ENCODE peak calls at places on chromosomes 13 and 19, in five cellular contexts. X is K562, J is SK-N-SH, R is HepG2, E is GM12878. Q is an unnamed sample.

GRCh38 chr19:6608950-6609349 is 18.0 kb upstream of the CD70 start:
- DNase-seq in X (no peak), J (no peak), R (no peak), E (no peak), Q (no peak)

GRCh38 chr19:48443262-48443661 is 2.5 kb upstream of the GRWD1 start:
- DNase-seq in X (no peak), J (no peak), R (no peak), E (no peak), Q (peak; percentile 38)

GRCh38 chr13:112813552-112813951 is 123.7 kb downstream of the ATP11A start:
- DNase-seq in X (no peak), J (no peak), R (no peak), E (no peak), Q (no peak)

GRCh38 chr13:100546713-100547405 is 41.7 kb downstream of the GGACT start:
- DNase-seq in X (no peak), J (peak; percentile 32), R (no peak), E (no peak), Q (no peak)

GRCh38 chr19:18745012-18745735 is 45.9 kb downstream of the COMP start:
- DNase-seq in X (no peak), J (peak; percentile 73), R (no peak), E (no peak), Q (no peak)

GRCh38 chr19:2883686-2884439 is 16.7 kb downstream of the ZNF556 start:
- DNase-seq in X (peak; percentile 48), J (no peak), R (no peak), E (no peak), Q (no peak)

GRCh38 chr13:102309110-102309509 is 92.7 kb downstream of the FGF14 start:
- DNase-seq in X (no peak), J (no peak), R (no peak), E (no peak), Q (no peak)

GRCh38 chr13:99626461-99627082 is 125.3 kb downstream of the TM9SF2 start:
- DNase-seq in X (no peak), J (no peak), R (no peak), E (no peak), Q (no peak)

GRCh38 chr13:45101327-45102018 is 18.8 kb upstream of the GTF2F2 start:
- DNase-seq in X (no peak), J (no peak), R (no peak), E (no peak), Q (no peak)

GRCh38 chr19:678791-679388 is 2.7 kb downstream of the FSTL3 start:
- DNase-seq in X (no peak), J (no peak), R (no peak), E (no peak), Q (no peak)

GRCh38 chr13:100933841-100934240 is 259.2 kb upstream of the TMTC4 start:
- DNase-seq in X (no peak), J (no peak), R (no peak), E (no peak), Q (no peak)

GRCh38 chr19:4695224-4695731 is 25.1 kb upstream of the MYDGF start:
- DNase-seq in X (no peak), J (no peak), R (no peak), E (no peak), Q (no peak)

GRCh38 chr19:4693078-4693350 is 22.9 kb upstream of the MYDGF start:
- DNase-seq in X (no peak), J (no peak), R (no peak), E (no peak), Q (no peak)

GRCh38 chr19:4692275-4693077 is 22.3 kb upstream of the MYDGF start:
- DNase-seq in X (no peak), J (no peak), R (no peak), E (no peak), Q (no peak)

GRCh38 chr19:4693471-4694121 is 23.5 kb upstream of the MYDGF start:
- DNase-seq in X (no peak), J (no peak), R (no peak), E (no peak), Q (no peak)

GRCh38 chr19:4694211-4694987 is 24.3 kb upstream of the MYDGF start:
- DNase-seq in X (peak; percentile 69), J (no peak), R (no peak), E (no peak), Q (no peak)
- H3K4me3 ChIP-seq in X (no peak overlapping the region), J (no peak overlapping the region), R (no peak overlapping the region), E (no peak overlapping the region), Q (no peak overlapping the region)

GRCh38 chr19:46732172-46732938 is 13.5 kb upstream of the FKRP start:
- DNase-seq in X (no peak), J (no peak), R (no peak), E (no peak), Q (no peak)
- TF ChIP-seq GABPA in X (no peak), J (no peak), R (no peak), E (no peak), Q (no peak)

DNA sequence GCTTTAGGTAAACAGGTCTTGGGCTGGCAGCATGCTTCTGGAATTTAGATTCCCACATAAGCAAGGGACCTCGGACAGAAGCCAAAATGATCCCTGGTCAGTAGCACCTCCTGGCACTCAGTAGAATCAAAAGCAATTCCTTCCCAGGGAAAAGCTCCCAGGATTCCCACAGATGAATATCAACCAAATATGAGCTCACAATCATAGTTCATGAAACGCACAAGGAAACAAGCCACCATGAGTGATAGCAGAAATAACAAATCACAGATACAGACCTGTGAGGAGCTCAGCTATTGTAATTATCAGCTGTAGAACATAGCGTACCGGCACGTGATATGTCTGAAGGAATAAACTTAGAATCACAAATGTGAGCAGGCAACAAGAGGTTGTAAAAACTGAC is 21.8 kb upstream of the PLAUR start:
- DNase-seq in X (no peak), J (no peak), R (no peak), E (no peak), Q (no peak)
- TF ChIP-seq REST in X (no peak), J (no peak), R (no peak), E (no peak), Q (no peak)

DNA sequence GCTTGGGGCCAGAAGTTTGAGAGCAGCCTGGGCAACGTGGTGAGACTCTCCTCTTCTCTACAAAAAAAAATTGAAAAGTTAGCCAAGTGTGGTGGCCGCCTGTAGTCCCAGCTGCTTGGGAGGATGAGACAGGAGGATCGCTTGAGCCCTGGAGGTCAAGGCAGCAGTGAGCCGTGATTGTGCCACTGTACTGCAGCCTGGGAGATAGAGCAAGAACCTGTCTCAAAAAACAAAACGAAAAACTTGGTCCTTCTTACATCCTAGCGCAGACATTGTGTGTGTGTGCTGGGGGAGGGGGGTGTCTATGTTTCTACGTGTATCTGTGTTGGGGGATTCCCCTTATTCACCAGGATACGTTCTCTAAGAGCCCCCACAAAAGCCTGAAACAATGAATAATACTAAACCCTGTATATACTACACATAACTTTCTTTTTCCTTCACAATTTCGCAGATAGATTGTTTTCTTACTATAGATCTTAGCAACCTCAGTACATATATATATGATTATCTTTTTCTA is 7.9 kb downstream of the AXL start:
- DNase-seq in X (no peak), J (no peak), R (no peak), E (no peak), Q (no peak)
- H3K4me3 ChIP-seq in X (peak overlapping the region; percentile 40), J (no peak overlapping the region), R (peak overlapping the region; percentile 73), E (no peak overlapping the region), Q (peak overlapping the region; percentile 32)

GRCh38 chr13:39209731-39210633 is 171.7 kb downstream of the NHLRC3 start:
- DNase-seq in X (no peak), J (no peak), R (no peak), E (no peak), Q (no peak)
- TF ChIP-seq GABPA in X (no peak), J (no peak), R (no peak), E (no peak), Q (no peak)

GRCh38 chr19:21610787-21611186 is 105.4 kb downstream of the ZNF429 start:
- DNase-seq in X (no peak), J (no peak), R (no peak), E (no peak), Q (no peak)

GRCh38 chr19:21611659-21612402 is 106.4 kb downstream of the ZNF429 start:
- DNase-seq in X (no peak), J (no peak), R (no peak), E (no peak), Q (no peak)

GRCh38 chr19:21607453-21607852 is 102.1 kb downstream of the ZNF429 start:
- DNase-seq in X (no peak), J (no peak), R (no peak), E (no peak), Q (no peak)

GRCh38 chr19:21610341-21610740 is 104.9 kb downstream of the ZNF429 start:
- DNase-seq in X (no peak), J (no peak), R (no peak), E (no peak), Q (no peak)

DNA sequence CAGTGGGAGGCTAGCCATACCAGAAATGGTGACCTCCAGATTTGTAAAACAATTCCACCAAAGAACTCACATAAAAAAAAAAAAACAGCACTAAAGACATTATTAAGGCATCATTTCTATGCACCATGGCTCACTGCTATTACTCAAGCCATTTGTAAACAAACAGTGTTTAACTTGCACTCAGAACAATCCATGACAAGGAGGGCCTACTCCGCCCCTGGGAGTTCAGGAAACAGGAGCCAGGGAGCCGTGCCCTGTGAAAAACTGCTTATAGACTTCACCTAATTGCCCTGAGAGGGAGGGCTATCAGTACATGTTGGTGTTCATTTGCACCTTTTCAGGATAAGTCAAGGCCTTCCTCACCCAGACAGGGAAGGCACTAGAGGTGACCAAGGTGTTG is 103.2 kb downstream of the ZNF429 start:
- DNase-seq in X (no peak), J (no peak), R (peak; percentile 4), E (no peak), Q (no peak)
- TF ChIP-seq REST in X (no peak), J (no peak), R (no peak), E (no peak), Q (no peak)

GRCh38 chr13:37207646-37208045 is 102.2 kb upstream of the CSNK1A1L start:
- DNase-seq in X (no peak), J (no peak), R (no peak), E (no peak), Q (no peak)
- H3K4me3 ChIP-seq in X (no peak overlapping the region), J (no peak overlapping the region), R (no peak overlapping the region), E (no peak overlapping the region), Q (no peak overlapping the region)

GRCh38 chr13:79405501-79405830 is 589 bp downstream of the RBM26 start:
- DNase-seq in X (no peak), J (no peak), R (no peak), E (no peak), Q (peak; percentile 36)
- TF ChIP-seq GABPA in X (no peak), J (no peak), R (no peak), E (no peak), Q (no peak)

Q was measured in HL-60.